ENCODE peak calls at places on chromosomes 5 and 9, in six cellular contexts. C, A, F, V, S and P are unnamed samples.

GRCh38 chr5:17180957-17181723 is 36.3 kb upstream of the BASP1 start:
- DNase-seq in C (peak; percentile 96), V (peak; percentile 100), S (no peak), F (peak; percentile 99), A (no peak), P (peak; percentile 83)

GRCh38 chr9:93679536-93680444 is 103.4 kb downstream of the PHF2 start:
- DNase-seq in F (no peak), C (no peak), S (peak; percentile 1), A (peak; percentile 12), V (no peak), P (peak; percentile 44)

GRCh38 chr5:96149021-96149420 is 187.4 kb upstream of the ELL2 start:
- DNase-seq in F (no peak), S (no peak), A (no peak), C (no peak), V (no peak), P (no peak)

GRCh38 chr5:124446125-124446524 is 300.3 kb downstream of the ZNF608 start:
- DNase-seq in C (no peak), S (no peak), F (no peak), A (no peak), V (no peak), P (no peak)

GRCh38 chr5:3601929-3602712 is 6.5 kb downstream of the IRX1 start:
- DNase-seq in V (no peak), A (no peak), C (no peak), F (peak; percentile 57), S (no peak), P (peak; percentile 64)

GRCh38 chr5:142115937-142116614 is 7.5 kb downstream of the NDFIP1 start:
- DNase-seq in V (peak; percentile 79), A (no peak), S (no peak), F (peak; percentile 55), C (no peak), P (no peak)

GRCh38 chr5:91170266-91170665 is 212.9 kb downstream of the ARRDC3 start:
- DNase-seq in C (no peak), V (peak; percentile 85), A (no peak), F (peak; percentile 72), S (no peak), P (no peak)

GRCh38 chr9:114451707-114452031 is 53.6 kb downstream of the WHRN start:
- DNase-seq in A (no peak), F (no peak), V (no peak), C (no peak), S (no peak), P (no peak)

GRCh38 chr9:4769321-4770080 is 23.2 kb upstream of the RCL1 start:
- DNase-seq in F (peak; percentile 73), V (peak; percentile 53), C (no peak), A (no peak), S (no peak), P (no peak)

GRCh38 chr9:106797299-106797698 is 65.7 kb upstream of the ZNF462 start:
- DNase-seq in A (peak; percentile 80), V (no peak), S (no peak), F (peak; percentile 47), C (no peak), P (no peak)

GRCh38 chr5:143890475-143890874 is 78.5 kb downstream of the HMHB1 start:
- DNase-seq in A (no peak), F (peak; percentile 16), V (no peak), C (no peak), S (no peak), P (no peak)

GRCh38 chr9:136714096-136714875 is 1.9 kb downstream of the DIPK1B start:
- DNase-seq in C (no peak), A (no peak), V (no peak), S (peak; percentile 60), F (no peak), P (no peak)

GRCh38 chr9:136712690-136713554 is 550 bp downstream of the DIPK1B start:
- DNase-seq in S (no peak), A (no peak), F (no peak), C (no peak), V (no peak), P (no peak)

GRCh38 chr9:136714876-136715239 is 2.5 kb downstream of the DIPK1B start:
- DNase-seq in V (no peak), S (no peak), F (no peak), A (no peak), C (no peak), P (no peak)

GRCh38 chr9:136711751-136712689 is at the start of gene DIPK1B:
- DNase-seq in V (no peak), S (no peak), F (no peak), A (no peak), C (no peak), P (no peak)

GRCh38 chr9:136713555-136713949 is 1.2 kb downstream of the DIPK1B start:
- DNase-seq in V (no peak), F (no peak), A (no peak), C (no peak), S (no peak), P (no peak)
- H3K4me3 ChIP-seq in V (no peak overlapping the region), F (no peak overlapping the region), A (no peak overlapping the region), C (no peak overlapping the region), S (peak overlapping the region; percentile 90), P (peak overlapping the region; percentile 38)

GRCh38 chr5:71860048-71860447 is 141.0 kb downstream of the CARTPT start:
- DNase-seq in F (no peak), A (no peak), C (no peak), V (no peak), S (no peak), P (no peak)

GRCh38 chr5:71862661-71863060 is 143.6 kb downstream of the CARTPT start:
- DNase-seq in F (no peak), C (no peak), V (no peak), A (no peak), S (no peak), P (no peak)

GRCh38 chr5:71865202-71865601 is 146.1 kb downstream of the CARTPT start:
- DNase-seq in S (no peak), F (peak; percentile 73), C (peak; percentile 32), A (no peak), V (peak; percentile 75), P (peak; percentile 74)

GRCh38 chr5:71859515-71859914 is 140.4 kb downstream of the CARTPT start:
- DNase-seq in S (no peak), V (no peak), F (no peak), A (no peak), C (no peak), P (no peak)

GRCh38 chr5:71861682-71862457 is 142.8 kb downstream of the CARTPT start:
- DNase-seq in A (no peak), S (no peak), F (no peak), C (no peak), V (no peak), P (no peak)
- H3K27ac ChIP-seq in A (no peak overlapping the region), S (no peak overlapping the region), F (no peak overlapping the region), C (no peak overlapping the region), V (no peak overlapping the region), P (no peak overlapping the region)

DNA sequence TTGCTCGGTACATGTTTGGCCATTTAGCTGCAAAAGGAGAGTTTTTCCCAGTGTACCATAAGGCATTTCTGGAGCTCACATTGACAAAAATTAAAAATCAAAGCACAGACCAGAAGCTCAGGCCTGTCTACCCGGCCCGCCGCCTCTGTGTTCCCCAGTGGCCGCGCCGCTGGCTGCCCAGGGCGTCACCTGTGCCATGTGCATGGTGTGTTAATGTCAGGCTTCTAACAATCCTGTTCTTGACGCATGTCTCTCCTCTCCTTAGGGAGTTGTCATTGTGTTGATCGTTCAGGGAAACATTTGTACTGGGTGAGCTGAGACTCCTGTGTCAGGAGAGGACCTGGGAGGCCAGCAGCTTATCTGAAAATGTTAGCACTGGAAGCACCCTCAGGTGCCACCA is 9.6 kb upstream of the NTNG2 start:
- DNase-seq in F (no peak), V (no peak), C (no peak), A (no peak), S (no peak), P (no peak)
- H3K27me3 ChIP-seq in F (no peaks in the 10 kb centered on the region), V (peaks cover 92% of the 10 kb centered on the region), C (peaks cover 67% of the 10 kb centered on the region), A (no peaks in the 10 kb centered on the region), S (peaks cover 41% of the 10 kb centered on the region), P (peaks cover 29% of the 10 kb centered on the region)

DNA sequence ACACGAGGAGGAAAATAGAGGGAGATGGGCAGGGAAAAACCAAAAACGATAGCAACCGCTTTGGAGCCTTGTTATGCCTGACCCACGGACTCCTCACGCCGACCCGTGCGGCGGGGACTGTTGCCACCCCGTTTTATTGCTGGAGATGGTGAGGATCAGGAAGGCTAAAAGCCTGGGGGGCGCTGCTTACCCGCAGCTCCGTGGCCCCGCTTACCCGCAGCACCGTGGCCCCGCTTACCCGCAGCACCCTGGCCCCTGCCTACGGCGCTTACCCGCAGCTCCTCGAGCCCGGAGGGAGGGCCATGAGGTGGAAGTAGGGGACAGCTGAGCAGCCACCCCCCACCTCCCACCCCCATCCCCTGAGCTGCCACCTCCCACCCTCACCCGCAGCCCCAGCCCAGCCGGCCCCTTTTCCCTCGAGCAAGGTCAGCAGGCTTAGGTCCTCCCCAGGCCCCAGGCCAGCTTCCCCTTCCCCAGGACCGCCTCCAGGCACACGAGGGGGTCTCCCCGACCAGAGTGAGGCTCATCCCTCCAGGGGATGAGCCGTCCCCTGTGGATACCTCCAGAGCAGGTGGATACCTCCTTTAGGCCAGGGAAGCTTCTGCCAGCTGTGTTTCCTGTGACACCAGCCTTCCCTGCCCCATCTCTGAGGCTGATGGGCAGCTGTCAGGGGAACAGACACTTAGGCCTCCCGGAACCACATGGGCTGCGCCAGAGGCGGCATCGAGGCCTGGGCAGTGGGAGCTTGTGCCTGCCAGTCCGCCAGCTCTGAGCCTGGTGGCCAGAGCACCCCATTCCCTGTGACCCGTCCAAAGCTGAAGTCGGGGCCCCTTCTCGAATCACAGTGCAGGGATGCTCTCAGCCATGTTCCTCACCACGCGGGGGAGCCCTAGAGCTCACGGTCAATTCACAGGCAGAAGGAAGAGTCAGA is 92.3 kb downstream of the LMX1B start:
- DNase-seq in S (peak; percentile 38), A (peak; percentile 81), V (peak; percentile 11), F (peak; percentile 52), C (no peak), P (no peak)
- H3K4me3 ChIP-seq in S (peak overlapping the region; percentile 25), A (no peak overlapping the region), V (no peak overlapping the region), F (no peak overlapping the region), C (no peak overlapping the region), P (no peak overlapping the region)